ENCODE peak calls at places on chromosomes 3 and 15, in six cellular contexts. A, H, E, Y, W and Q are unnamed samples.

GRCh38 chr3:169218314-169218983 is 445.1 kb downstream of the MECOM start:
- DNase-seq in Y (no peak), A (no peak), W (no peak), H (peak), E (peak), Q (peak)

GRCh38 chr3:185930393-185931107 is 7.3 kb downstream of the TRA2B start:
- DNase-seq in W (no peak), A (no peak), H (no peak), E (no peak), Y (no peak), Q (no peak)

GRCh38 chr3:18740631-18741583 is 315.8 kb upstream of the SATB1 start:
- DNase-seq in E (no peak), Y (peak), A (peak), W (no peak), H (no peak), Q (no peak)

GRCh38 chr15:79067969-79068368 is 22.6 kb downstream of the RASGRF1 start:
- DNase-seq in A (no peak), H (no peak), W (no peak), E (no peak), Y (no peak), Q (no peak)

GRCh38 chr3:52446631-52447511 is 2.0 kb upstream of the SEMA3G start:
- DNase-seq in A (peak), E (peak), Y (peak), W (peak), H (peak), Q (peak)

GRCh38 chr3:34285465-34286188 is 487.2 kb downstream of the PDCD6IP start:
- DNase-seq in H (no peak), A (no peak), Y (no peak), W (no peak), E (no peak), Q (no peak)

GRCh38 chr3:171225698-171226097 is 199.2 kb upstream of the SLC2A2 start:
- DNase-seq in H (no peak), W (no peak), Y (no peak), E (no peak), A (no peak), Q (no peak)

GRCh38 chr3:89145995-89146394 is 38.6 kb downstream of the EPHA3 start:
- DNase-seq in A (no peak), H (no peak), W (no peak), E (peak), Y (no peak), Q (no peak)

GRCh38 chr3:62332771-62333381 is 40.5 kb downstream of the FEZF2 start:
- DNase-seq in E (no peak), Y (no peak), W (no peak), A (no peak), H (no peak), Q (peak)

GRCh38 chr15:66803182-66803729 is 101.2 kb downstream of the SMAD6 start:
- DNase-seq in Y (no peak), W (peak), A (no peak), H (peak), E (peak), Q (peak)

GRCh38 chr15:65418596-65418995 is 4.2 kb downstream of the IGDCC4 start:
- DNase-seq in W (no peak), A (no peak), Y (no peak), E (no peak), H (no peak), Q (peak)

GRCh38 chr3:117811797-117812196 is 1102.2 kb downstream of the TUSC7 start:
- DNase-seq in A (no peak), Y (no peak), H (no peak), E (no peak), W (no peak), Q (no peak)

GRCh38 chr15:82544431-82544830 is 4.2 kb upstream of the RPS17 start:
- DNase-seq in Y (no peak), E (no peak), A (no peak), H (no peak), W (no peak), Q (no peak)

GRCh38 chr3:169836058-169836941 is 23.6 kb upstream of the LRRC34 start:
- DNase-seq in Y (no peak), A (peak), H (no peak), W (no peak), E (no peak), Q (no peak)

GRCh38 chr3:112097378-112097777 is 11.2 kb downstream of the C3orf52 start:
- DNase-seq in A (no peak), H (peak), E (peak), W (no peak), Y (no peak), Q (no peak)

GRCh38 chr3:30658328-30659052 is 52.1 kb downstream of the TGFBR2 start:
- DNase-seq in W (no peak), E (peak), A (peak), H (no peak), Y (peak), Q (no peak)

GRCh38 chr3:33438284-33438668 is 1.9 kb downstream of the UBP1 start:
- DNase-seq in W (no peak), A (no peak), E (peak), Y (no peak), H (peak), Q (no peak)

GRCh38 chr15:89112341-89112971 is 24.2 kb downstream of the ABHD2 start:
- DNase-seq in Y (no peak), A (peak), H (no peak), W (no peak), E (peak), Q (no peak)

GRCh38 chr3:32316976-32317375 is 74.7 kb upstream of the CMTM7 start:
- DNase-seq in H (no peak), W (no peak), Y (no peak), A (no peak), E (peak), Q (no peak)

GRCh38 chr3:123817413-123817812 is 66.7 kb downstream of the MYLK start:
- DNase-seq in A (no peak), E (no peak), W (no peak), Y (no peak), H (no peak), Q (no peak)

GRCh38 chr3:179943097-179943880 is 93.4 kb downstream of the PEX5L start:
- DNase-seq in E (no peak), A (no peak), W (no peak), H (no peak), Y (no peak), Q (no peak)

GRCh38 chr3:177816667-177817208 is 619.5 kb upstream of the TBL1XR1 start:
- DNase-seq in H (no peak), Y (no peak), E (peak), W (no peak), A (no peak), Q (no peak)

GRCh38 chr15:41969851-41970431 is 2.4 kb downstream of the EHD4 start:
- DNase-seq in H (no peak), Y (peak), E (no peak), W (no peak), A (peak), Q (no peak)

GRCh38 chr15:40344217-40344616 is 3.5 kb upstream of the CCDC9B start:
- DNase-seq in A (no peak), W (no peak), Y (no peak), H (no peak), E (no peak), Q (no peak)

GRCh38 chr3:13815088-13815683 is 64.7 kb downstream of the WNT7A start:
- DNase-seq in A (no peak), W (no peak), H (no peak), Y (no peak), E (no peak), Q (no peak)

GRCh38 chr15:32709295-32710033 is 8.3 kb upstream of the GREM1 start:
- DNase-seq in H (no peak), A (no peak), W (no peak), Y (no peak), E (peak), Q (no peak)

GRCh38 chr3:11733914-11734313 is 90.2 kb upstream of the VGLL4 start:
- DNase-seq in W (no peak), Y (no peak), H (no peak), A (no peak), E (peak), Q (no peak)

GRCh38 chr15:89759835-89760234 is 8.8 kb upstream of the MESP1 start:
- DNase-seq in Y (no peak), A (no peak), H (no peak), E (no peak), W (no peak), Q (no peak)

GRCh38 chr15:62896969-62897486 is 145.5 kb upstream of the TPM1 start:
- DNase-seq in Y (no peak), H (peak), A (no peak), W (no peak), E (peak), Q (peak)

GRCh38 chr15:65630760-65631159 is 9.0 kb downstream of the SLC24A1 start:
- DNase-seq in W (no peak), Y (no peak), E (no peak), A (no peak), H (no peak), Q (no peak)

GRCh38 chr3:9473496-9473895 is 76.1 kb downstream of the SETD5 start:
- DNase-seq in Y (no peak), W (no peak), H (no peak), E (no peak), A (no peak), Q (no peak)

GRCh38 chr15:64286473-64286872 is 69.5 kb downstream of the CSNK1G1 start:
- DNase-seq in Y (no peak), E (no peak), W (no peak), A (no peak), H (no peak), Q (peak)

GRCh38 chr15:52783929-52784798 is 6.0 kb downstream of the ONECUT1 start:
- DNase-seq in Y (no peak), W (no peak), H (peak), A (no peak), E (no peak), Q (peak)

GRCh38 chr3:10757021-10757820 is 58.8 kb upstream of the SLC6A11 start:
- DNase-seq in H (no peak), Y (no peak), W (no peak), A (no peak), E (no peak), Q (no peak)

GRCh38 chr15:45586990-45587860 is at the start of gene BLOC1S6:
- DNase-seq in A (peak), H (peak), E (peak), W (peak), Y (peak), Q (peak)

GRCh38 chr15:45589296-45589695 is 2.1 kb downstream of the BLOC1S6 start:
- DNase-seq in W (no peak), E (no peak), Y (no peak), A (no peak), H (no peak), Q (no peak)

GRCh38 chr15:45585069-45585468 is 2.1 kb upstream of the BLOC1S6 start:
- DNase-seq in E (no peak), Y (no peak), A (no peak), H (no peak), W (no peak), Q (no peak)

GRCh38 chr15:45587861-45588170 is 637 bp downstream of the BLOC1S6 start:
- DNase-seq in Y (no peak), H (no peak), W (no peak), A (no peak), E (no peak), Q (no peak)

GRCh38 chr15:45588199-45588910 is 1.2 kb downstream of the BLOC1S6 start:
- DNase-seq in Y (no peak), W (no peak), A (no peak), H (no peak), E (peak), Q (no peak)
- TF ChIP-seq GABPA in Y (no peak), W (no peak), A (no peak), H (no peak), E (no peak), Q (no peak)

DNA sequence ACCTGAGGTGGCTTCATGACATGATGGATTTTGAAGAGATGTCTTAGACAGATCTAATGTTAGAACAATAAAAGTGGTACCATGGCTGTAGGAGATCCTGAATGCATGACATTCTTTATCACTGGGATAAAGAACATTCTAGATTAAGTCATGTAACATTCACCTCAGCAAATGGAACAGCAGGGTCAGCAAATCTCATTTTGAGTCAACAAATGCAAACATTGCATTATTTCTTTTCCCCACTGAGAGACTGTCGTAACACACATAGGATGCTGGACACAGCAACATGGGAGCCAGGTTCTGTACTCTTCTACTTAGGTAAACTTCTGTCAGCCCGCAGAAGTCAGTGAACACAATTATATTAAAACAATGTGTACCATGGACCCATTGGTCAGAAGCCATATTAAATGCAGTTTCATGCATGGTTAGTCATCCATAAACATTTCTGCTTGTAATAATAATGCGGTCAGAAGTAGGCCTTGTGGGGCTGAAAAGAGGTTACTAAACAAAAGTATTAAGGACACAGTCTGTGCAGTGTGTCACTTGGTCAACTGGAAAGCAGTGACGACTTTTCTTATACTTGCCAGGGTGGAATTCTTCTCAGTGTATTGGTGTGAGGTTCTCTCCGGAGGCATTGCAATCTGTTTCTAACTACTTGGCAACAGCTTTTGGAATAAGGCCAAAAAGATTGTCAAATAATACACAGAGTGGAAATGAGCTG is 46.6 kb downstream of the CHL1 start:
- DNase-seq in H (no peak), E (no peak), W (no peak), A (no peak), Y (no peak), Q (no peak)
- TF ChIP-seq GABPA in H (no peak), E (no peak), W (no peak), A (no peak), Y (no peak), Q (no peak)

GRCh38 chr15:29998017-29998416 is 84.7 kb upstream of the GOLGA8J start:
- DNase-seq in W (no peak), E (no peak), A (no peak), Y (no peak), H (no peak), Q (no peak)

GRCh38 chr15:29997499-29997898 is 85.3 kb upstream of the GOLGA8J start:
- DNase-seq in A (no peak), W (no peak), Y (no peak), E (no peak), H (no peak), Q (no peak)

GRCh38 chr15:30001592-30001991 is 81.2 kb upstream of the GOLGA8J start:
- DNase-seq in W (no peak), E (no peak), H (no peak), Y (no peak), A (no peak), Q (no peak)
- TF ChIP-seq GABPA in W (no peak), E (no peak), H (no peak), Y (no peak), A (no peak), Q (no peak)

GRCh38 chr3:27723803-27724458 is 1.8 kb upstream of the EOMES start:
- DNase-seq in H (no peak), Y (no peak), A (no peak), W (no peak), E (no peak), Q (no peak)

GRCh38 chr3:27722957-27723802 is 1.1 kb upstream of the EOMES start:
- DNase-seq in H (no peak), W (no peak), A (no peak), Y (no peak), E (no peak), Q (no peak)

GRCh38 chr3:27720899-27721716 is 1.0 kb downstream of the EOMES start:
- DNase-seq in Y (no peak), H (no peak), W (no peak), A (no peak), E (no peak), Q (peak)

GRCh38 chr3:27720029-27720518 is 2.0 kb downstream of the EOMES start:
- DNase-seq in W (no peak), A (no peak), H (no peak), E (no peak), Y (no peak), Q (no peak)

GRCh38 chr3:27721717-27722564 is at the start of gene EOMES:
- DNase-seq in H (no peak), W (no peak), Y (peak), A (no peak), E (peak), Q (peak)
- TF ChIP-seq GABPA in H (no peak), W (no peak), Y (no peak), A (no peak), E (no peak), Q (no peak)

DNA sequence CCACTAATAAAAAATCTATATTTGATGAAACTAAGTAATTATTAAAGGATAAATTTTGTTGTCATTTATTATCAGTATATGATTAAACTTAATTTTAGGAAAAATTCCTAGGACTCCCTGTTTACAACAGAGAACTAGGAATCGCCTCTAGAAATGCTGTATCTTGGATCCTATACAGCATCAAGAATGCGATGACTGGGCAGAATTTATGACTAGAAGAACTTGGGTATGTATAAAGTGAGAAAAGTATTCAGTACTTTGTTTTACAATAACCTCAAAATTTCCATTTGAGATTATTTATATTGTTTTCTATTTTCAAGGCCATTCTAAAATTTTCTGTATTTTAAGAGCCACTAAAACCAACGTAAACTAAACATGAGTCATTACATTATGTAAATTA is 82.3 kb upstream of the AGTR1 start:
- DNase-seq in Y (no peak), A (no peak), W (no peak), E (no peak), H (no peak), Q (no peak)
- TF ChIP-seq GABPA in Y (no peak), A (no peak), W (no peak), E (no peak), H (no peak), Q (no peak)

GRCh38 chr3:125212096-125212508 is 446 bp downstream of the SLC12A8 start:
- DNase-seq in W (no peak), H (no peak), A (no peak), E (no peak), Y (no peak), Q (peak)
- TF ChIP-seq GABPA in W (no peak), H (no peak), A (no peak), E (no peak), Y (no peak), Q (no peak)

GRCh38 chr3:195227871-195228270 is 43.1 kb downstream of the XXYLT1 start:
- DNase-seq in H (no peak), W (no peak), E (no peak), A (no peak), Y (no peak), Q (no peak)

GRCh38 chr3:195224980-195225580 is 45.9 kb downstream of the XXYLT1 start:
- DNase-seq in A (no peak), W (no peak), E (no peak), H (no peak), Y (no peak), Q (no peak)

GRCh38 chr3:195226900-195227447 is 44.0 kb downstream of the XXYLT1 start:
- DNase-seq in Y (peak), A (no peak), H (peak), W (no peak), E (peak), Q (no peak)

GRCh38 chr3:195224156-195224979 is 46.6 kb downstream of the XXYLT1 start:
- DNase-seq in W (no peak), H (no peak), A (no peak), E (no peak), Y (no peak), Q (no peak)

DNA sequence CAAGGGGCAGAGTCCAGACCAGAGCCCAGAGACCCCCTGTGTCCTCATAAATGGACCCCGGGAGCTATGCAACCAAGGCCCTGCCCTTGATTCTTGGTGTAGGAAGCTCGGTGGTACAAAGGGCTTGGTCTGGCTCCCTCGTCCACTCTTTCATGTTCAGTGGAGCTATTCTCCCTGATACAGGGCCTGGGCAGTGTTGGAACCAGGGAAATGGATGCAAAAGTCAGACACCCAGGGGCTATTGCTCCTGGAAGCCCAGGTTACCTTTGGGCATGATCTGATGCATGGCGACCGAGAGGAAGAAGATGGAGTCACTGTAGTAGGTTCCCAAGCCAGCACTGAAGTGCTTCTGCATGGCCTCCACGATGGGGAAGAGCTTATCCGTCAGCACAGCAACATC is 44.5 kb downstream of the XXYLT1 start:
- DNase-seq in A (no peak), H (no peak), E (no peak), Y (no peak), W (no peak), Q (no peak)
- TF ChIP-seq GABPA in A (no peak), H (no peak), E (no peak), Y (no peak), W (no peak), Q (no peak)